ENCODE peak calls at places on chromosomes 16 and 17, in five cellular contexts. I is CD4-positive, alpha-beta memory T cell; E is naive thymus-derived CD4-positive, alpha-beta T cell; X is GM23248; S is tibial nerve. Z is an unnamed sample.
A peak's percentile ranks its signal among the peaks of the same experiment; 100 is the strongest.

GRCh38 chr17:47712330-47713023 is 18.5 kb downstream of the TBKBP1 start:
- DNase-seq in I (no peak), E (no peak), X (no peak), S (no peak), Z (no peak)

GRCh38 chr16:85604145-85604705 is 8.9 kb upstream of the GSE1 start:
- DNase-seq in I (no peak), E (no peak), X (no peak), S (no peak), Z (no peak)

GRCh38 chr16:17367932-17368331 is 102.8 kb downstream of the XYLT1 start:
- DNase-seq in I (no peak), E (no peak), X (peak; percentile 85), S (no peak), Z (peak; percentile 72)

GRCh38 chr16:66908116-66908515 is 10.6 kb downstream of the CDH16 start:
- DNase-seq in I (no peak), E (no peak), X (no peak), S (no peak), Z (no peak)

GRCh38 chr16:84700518-84701277 is 898 bp downstream of the USP10 start:
- DNase-seq in I (peak; percentile 56), E (peak; percentile 49), X (peak; percentile 61), S (peak; percentile 21), Z (no peak)

GRCh38 chr17:10799407-10799806 is 4.5 kb downstream of the TMEM238L start:
- DNase-seq in I (no peak), E (no peak), X (no peak), S (no peak), Z (no peak)

GRCh38 chr16:47465919-47466630 is 4.9 kb downstream of the PHKB start:
- DNase-seq in I (no peak), E (no peak), X (no peak), S (no peak), Z (no peak)

GRCh38 chr17:44334315-44335181 is 9.9 kb upstream of the SLC25A39 start:
- DNase-seq in I (no peak), E (no peak), X (no peak), S (no peak), Z (no peak)

GRCh38 chr16:14095883-14096551 is 24.9 kb downstream of the MRTFB start:
- DNase-seq in I (no peak), E (no peak), X (no peak), S (no peak), Z (no peak)

GRCh38 chr17:29162082-29162908 is 17.9 kb downstream of the MYO18A start:
- DNase-seq in I (no peak), E (no peak), X (no peak), S (no peak), Z (no peak)

GRCh38 chr17:29566473-29567361 is at the start of gene ABHD15:
- DNase-seq in I (peak; percentile 74), E (peak; percentile 53), X (peak; percentile 92), S (peak; percentile 43), Z (peak; percentile 87)

GRCh38 chr17:77312786-77313599 is 172.2 kb downstream of the SEC14L1 start:
- DNase-seq in I (no peak), E (no peak), X (peak; percentile 78), S (peak; percentile 79), Z (no peak)

GRCh38 chr17:64155751-64156544 is 26.0 kb upstream of the ERN1 start:
- DNase-seq in I (no peak), E (no peak), X (peak; percentile 8), S (peak; percentile 50), Z (peak; percentile 82)

GRCh38 chr17:78132086-78132676 is 1.6 kb downstream of the TMC8 start:
- DNase-seq in I (peak; percentile 73), E (peak; percentile 65), X (no peak), S (no peak), Z (no peak)

GRCh38 chr16:27690604-27691003 is 140.7 kb downstream of the KATNIP start:
- DNase-seq in I (peak; percentile 3), E (no peak), X (peak; percentile 42), S (no peak), Z (no peak)

GRCh38 chr17:44083250-44083849 is 12.8 kb downstream of the G6PC3 start:
- DNase-seq in I (no peak), E (no peak), X (no peak), S (no peak), Z (no peak)

GRCh38 chr16:777826-778225 is 10.4 kb downstream of the RPUSD1 start:
- DNase-seq in I (no peak), E (no peak), X (peak; percentile 41), S (no peak), Z (peak; percentile 70)

GRCh38 chr17:15261063-15261817 is 3.9 kb downstream of the PMP22 start:
- DNase-seq in I (no peak), E (no peak), X (peak; percentile 89), S (peak; percentile 32), Z (peak; percentile 73)

GRCh38 chr17:78600181-78600651 is 23.0 kb upstream of the DNAH17 start:
- DNase-seq in I (no peak), E (no peak), X (peak; percentile 48), S (no peak), Z (no peak)

GRCh38 chr16:10892782-10893181 is 15.8 kb downstream of the CIITA start:
- DNase-seq in I (no peak), E (no peak), X (no peak), S (no peak), Z (no peak)

GRCh38 chr16:72901012-72901411 is 146.9 kb downstream of the ZFHX3 start:
- DNase-seq in I (no peak), E (no peak), X (no peak), S (no peak), Z (peak; percentile 12)

GRCh38 chr16:12024429-12024828 is 47.9 kb downstream of the SNX29 start:
- DNase-seq in I (no peak), E (no peak), X (no peak), S (no peak), Z (no peak)

GRCh38 chr17:21239680-21240374 is 13.4 kb downstream of the NATD1 start:
- DNase-seq in I (no peak), E (no peak), X (peak; percentile 67), S (no peak), Z (peak; percentile 52)

GRCh38 chr17:48608921-48609505 is 1.8 kb downstream of the HOXB7 start:
- DNase-seq in I (no peak), E (no peak), X (no peak), S (no peak), Z (no peak)

GRCh38 chr17:78789663-78790181 is 7.6 kb upstream of the CYTH1 start:
- DNase-seq in I (peak; percentile 76), E (peak; percentile 90), X (peak; percentile 82), S (peak; percentile 79), Z (no peak)

GRCh38 chr16:79163666-79164377 is 436.7 kb downstream of the MAF start:
- DNase-seq in I (no peak), E (no peak), X (no peak), S (peak; percentile 19), Z (no peak)

DNA sequence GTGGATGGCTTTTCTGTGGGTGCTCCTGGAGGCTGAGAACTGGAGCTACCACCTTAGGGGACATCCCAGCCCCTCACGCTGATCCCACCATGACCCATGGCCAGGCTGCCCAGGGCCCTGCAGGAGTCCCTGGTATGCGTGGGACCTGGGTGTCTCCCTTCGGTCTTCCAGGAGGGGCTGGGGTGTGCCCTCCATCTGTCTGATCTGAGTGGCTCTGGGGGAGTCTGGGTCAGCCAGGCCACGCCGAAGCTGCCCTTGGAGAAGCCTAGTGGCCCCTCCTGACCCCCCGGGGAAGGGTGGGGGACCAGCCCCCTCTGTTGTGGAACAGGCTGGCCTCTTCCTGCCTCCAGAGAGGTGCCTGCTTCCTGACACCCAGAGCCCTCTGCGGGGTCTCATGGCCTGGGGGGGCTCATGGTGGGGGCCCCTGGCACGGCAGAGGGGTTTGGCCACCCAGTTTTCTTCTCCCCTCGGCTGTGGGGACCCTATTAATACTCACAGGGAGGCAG is 10.7 kb downstream of the BAIAP2 start:
- DNase-seq in I (no peak), E (no peak), X (no peak), S (no peak), Z (no peak)
- H3K4me1 ChIP-seq in I (peaks cover 8% of the 10 kb centered on the region), E (peaks cover 8% of the 10 kb centered on the region), X (peaks cover 23% of the 10 kb centered on the region), S (peaks cover 54% of the 10 kb centered on the region), Z (no peaks in the 10 kb centered on the region)

GRCh38 chr16:56935201-56935600 is 3.3 kb downstream of the HERPUD1 start:
- DNase-seq in I (no peak), E (no peak), X (no peak), S (no peak), Z (no peak)
- H3K27ac ChIP-seq in I (peak overlapping the region; percentile 96), E (peak overlapping the region; percentile 6), X (peak overlapping the region; percentile 9), S (peak overlapping the region; percentile 100), Z (no peak overlapping the region)

GRCh38 chr16:23414731-23415130 is 38.3 kb downstream of the COG7 start:
- DNase-seq in I (no peak), E (no peak), X (no peak), S (no peak), Z (no peak)

GRCh38 chr16:23407436-23408125 is 45.4 kb downstream of the COG7 start:
- DNase-seq in I (no peak), E (no peak), X (no peak), S (no peak), Z (no peak)

GRCh38 chr16:23406546-23407240 is 46.3 kb downstream of the COG7 start:
- DNase-seq in I (no peak), E (no peak), X (no peak), S (no peak), Z (no peak)

GRCh38 chr16:23408242-23409201 is 44.5 kb downstream of the COG7 start:
- DNase-seq in I (no peak), E (no peak), X (peak; percentile 78), S (peak; percentile 27), Z (no peak)

DNA sequence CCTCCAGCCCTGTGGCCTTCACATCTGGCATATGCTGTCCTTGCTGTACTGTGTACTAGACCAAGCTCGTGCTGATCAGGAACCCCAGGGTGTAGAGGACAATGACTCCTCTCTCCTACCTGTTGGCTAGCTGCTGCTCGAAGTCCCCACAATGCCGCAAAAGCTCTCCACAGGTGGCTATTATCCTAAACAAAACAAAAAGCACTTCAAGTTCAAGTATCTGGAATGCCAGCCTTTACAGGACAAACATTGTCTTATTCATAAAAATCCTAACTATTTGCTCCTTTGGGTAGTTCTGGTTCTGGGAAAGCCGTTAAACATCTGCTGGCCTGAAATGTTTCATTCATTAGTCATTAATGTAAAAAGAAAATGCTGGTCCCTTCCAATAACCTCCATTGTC is 42.8 kb downstream of the COG7 start:
- DNase-seq in I (no peak), E (no peak), X (peak; percentile 20), S (no peak), Z (no peak)
- H3K4me3 ChIP-seq in I (no peak overlapping the region), E (no peak overlapping the region), X (no peak overlapping the region), S (no peak overlapping the region), Z (no peak overlapping the region)

GRCh38 chr16:89923640-89924297 is 627 bp downstream of the TUBB3 start:
- DNase-seq in I (no peak), E (no peak), X (peak; percentile 50), S (no peak), Z (no peak)

GRCh38 chr16:89925596-89926079 is 2.5 kb downstream of the TUBB3 start:
- DNase-seq in I (no peak), E (no peak), X (no peak), S (no peak), Z (no peak)

GRCh38 chr16:89922884-89923639 is at the start of gene TUBB3:
- DNase-seq in I (peak; percentile 14), E (no peak), X (peak; percentile 94), S (no peak), Z (peak; percentile 86)

GRCh38 chr16:89924298-89924924 is 1.3 kb downstream of the TUBB3 start:
- DNase-seq in I (peak; percentile 49), E (peak; percentile 40), X (peak; percentile 78), S (no peak), Z (peak; percentile 54)

DNA sequence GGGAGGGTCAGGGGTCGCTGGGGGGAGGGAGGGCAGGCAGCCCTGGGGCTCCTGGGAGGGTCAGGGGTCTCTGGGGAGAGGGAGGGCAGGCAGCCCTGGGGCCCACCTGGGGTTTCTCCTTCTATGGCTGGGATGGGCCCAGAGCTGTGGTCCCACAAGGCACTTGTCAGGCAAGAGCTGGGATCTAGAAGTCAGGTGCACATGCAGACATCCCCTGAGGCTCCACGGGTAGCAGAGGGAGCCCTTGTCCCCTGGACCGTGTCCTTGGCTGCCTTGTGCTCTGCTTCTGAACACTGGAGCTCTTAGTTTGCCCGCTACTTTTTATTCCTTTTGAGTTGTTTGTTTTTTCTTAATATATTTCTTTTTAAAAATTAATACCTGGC is 1.8 kb downstream of the TUBB3 start:
- DNase-seq in I (no peak), E (no peak), X (peak; percentile 22), S (no peak), Z (no peak)
- H3K4me1 ChIP-seq in I (peaks cover 56% of the 10 kb centered on the region), E (no peaks in the 10 kb centered on the region), X (peaks cover 28% of the 10 kb centered on the region), S (peaks cover 38% of the 10 kb centered on the region), Z (no peaks in the 10 kb centered on the region)